ENCODE peak calls at places on chromosomes 11 and 22, in four cellular contexts. Q is HepG2, C is H1, R is K562. Z is an unnamed sample.

GRCh38 chr11:2089536-2090165 is 49.5 kb downstream of the IGF2 start:
- DNase-seq in Q (peak), C (no peak), R (peak), Z (no peak)

GRCh38 chr11:8699903-8700302 is 17.3 kb downstream of the RPL27A start:
- DNase-seq in Q (peak), C (no peak), R (no peak), Z (no peak)

GRCh38 chr11:5234390-5234834 is at the start of gene HBD:
- DNase-seq in Q (no peak), C (no peak), R (no peak), Z (no peak)

GRCh38 chr11:117931331-117931950 is 2.2 kb upstream of the TMPRSS13 start:
- DNase-seq in Q (no peak), C (no peak), R (no peak), Z (no peak)

GRCh38 chr11:66970808-66971442 is 4.2 kb upstream of the C11orf86 start:
- DNase-seq in Q (peak), C (no peak), R (no peak), Z (no peak)

GRCh38 chr22:22371031-22371541 is 126.5 kb downstream of the VPREB1 start:
- DNase-seq in Q (no peak), C (no peak), R (peak), Z (no peak)

GRCh38 chr11:46916669-46917108 is 1.7 kb downstream of the LRP4 start:
- DNase-seq in Q (peak), C (no peak), R (peak), Z (no peak)

GRCh38 chr22:37258810-37259472 is 14.9 kb upstream of the RAC2 start:
- DNase-seq in Q (no peak), C (no peak), R (no peak), Z (no peak)

GRCh38 chr11:45063669-45064068 is 82.8 kb upstream of the PRDM11 start:
- DNase-seq in Q (no peak), C (no peak), R (no peak), Z (no peak)
- TF ChIP-seq GABPA in Q (no peak), C (no peak), R (no peak), Z (no peak)

DNA sequence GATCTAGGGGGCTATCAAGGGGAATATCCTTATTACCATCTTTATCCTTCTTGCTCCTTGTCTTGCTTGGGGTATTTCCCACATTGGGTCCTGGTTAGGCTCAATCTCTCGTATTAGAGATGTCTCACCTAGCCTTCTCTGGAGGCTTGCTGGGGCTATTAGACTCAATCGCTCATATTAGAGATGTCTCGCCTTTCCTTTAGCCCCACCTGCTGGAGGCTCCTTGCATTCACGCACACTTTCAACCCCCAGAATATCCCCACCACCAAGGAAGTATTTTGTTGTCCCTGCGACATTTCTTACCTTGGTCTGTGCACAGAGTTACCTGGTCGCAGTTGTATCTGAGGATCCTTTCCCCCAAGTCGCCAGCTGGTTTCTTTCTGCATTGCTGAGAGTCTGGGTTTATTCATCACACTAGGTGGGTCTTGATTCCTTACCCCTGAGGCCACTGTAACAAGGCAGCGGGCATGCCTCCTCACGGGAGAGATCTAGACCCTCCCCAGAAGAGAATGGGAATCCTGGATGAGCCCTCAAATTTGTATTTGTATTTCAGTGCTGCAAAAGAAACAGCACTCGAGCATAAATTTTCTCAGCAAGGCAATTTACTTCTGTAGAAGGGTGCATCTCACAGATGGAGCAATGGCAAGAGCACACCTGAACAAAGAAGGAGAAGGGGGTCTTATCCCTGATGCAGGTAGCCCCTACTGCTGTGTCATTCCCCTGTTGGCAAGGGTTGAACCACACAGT is 15.9 kb upstream of the HYLS1 start:
- DNase-seq in Q (peak), C (no peak), R (peak), Z (no peak)
- TF ChIP-seq BRCA1 in Q (no peak), C (no peak), R (no peak), Z (no peak)

DNA sequence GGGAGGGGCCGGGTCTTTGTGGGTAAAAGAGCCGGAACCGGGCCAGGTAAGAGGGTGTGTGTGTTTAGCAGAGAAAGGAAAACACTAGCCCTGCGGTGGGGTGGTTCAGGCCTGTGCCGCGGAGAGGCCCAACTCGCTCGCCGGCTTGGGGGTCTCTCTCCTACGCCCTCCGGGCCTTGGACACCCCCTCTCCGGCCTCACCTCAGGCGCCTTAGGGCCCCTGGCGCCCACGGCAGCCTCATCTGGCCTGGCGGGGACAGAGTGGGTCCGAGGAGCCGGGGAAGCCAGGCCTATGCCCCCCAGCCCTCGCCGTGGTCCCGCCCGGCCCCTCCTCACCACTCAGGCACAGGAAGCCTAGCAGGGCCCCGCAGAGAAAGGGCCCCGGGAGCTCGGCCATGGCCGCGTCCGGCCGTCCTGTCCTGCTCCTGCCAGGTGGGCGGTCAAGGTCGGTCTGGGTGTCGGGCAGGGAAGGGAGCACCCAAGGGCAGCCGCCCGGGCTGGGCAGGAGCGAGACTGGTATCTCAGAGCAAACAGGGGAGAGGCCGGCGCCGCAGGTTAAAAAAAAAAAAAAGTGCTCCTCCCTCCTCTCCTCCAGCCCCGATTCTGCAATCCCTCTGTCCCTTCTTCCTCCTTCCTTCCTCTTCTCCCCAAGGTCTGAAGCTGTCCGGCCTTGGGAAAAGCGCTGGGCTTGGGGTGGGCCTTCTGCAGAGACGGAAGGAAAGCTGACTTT is at the start of gene VSIG2:
- DNase-seq in Q (no peak), C (no peak), R (no peak), Z (no peak)
- TF ChIP-seq GABPA in Q (no peak), C (no peak), R (no peak), Z (no peak)

DNA sequence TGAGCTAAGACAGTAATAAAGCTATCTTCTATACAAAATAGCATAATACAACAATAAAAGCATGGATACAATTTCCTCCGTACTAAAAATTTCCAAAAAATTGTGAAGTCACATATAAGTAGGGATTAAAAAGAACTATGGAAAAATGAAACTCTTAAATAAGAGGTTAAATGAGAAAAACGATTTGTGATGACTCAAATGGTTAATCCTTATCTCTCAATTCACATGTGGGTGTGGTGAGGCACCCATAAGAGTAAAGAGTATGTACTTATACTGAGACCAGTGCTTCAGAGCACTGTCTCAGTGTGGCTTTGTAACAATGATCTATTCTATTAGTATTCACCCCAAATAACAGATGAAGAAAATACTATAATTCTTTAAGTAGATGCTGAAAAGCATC is 25.0 kb upstream of the CCDC34 start:
- DNase-seq in Q (no peak), C (no peak), R (peak), Z (no peak)
- TF ChIP-seq BRCA1 in Q (no peak), C (no peak), R (no peak), Z (no peak)

GRCh38 chr11:65298131-65298535 is 16.5 kb upstream of the CDC42EP2 start:
- DNase-seq in Q (no peak), C (no peak), R (no peak), Z (no peak)
- TF ChIP-seq GABPA in Q (no peak), C (no peak), R (no peak), Z (no peak)

GRCh38 chr11:831951-832528 is 712 bp upstream of the CD151 start:
- DNase-seq in Q (no peak), C (no peak), R (no peak), Z (no peak)

GRCh38 chr11:829946-830294 is 2.2 kb downstream of the CRACR2B start:
- DNase-seq in Q (no peak), C (no peak), R (no peak), Z (no peak)

GRCh38 chr11:831132-831864 is 1.5 kb upstream of the CD151 start:
- DNase-seq in Q (no peak), C (no peak), R (no peak), Z (no peak)

GRCh38 chr11:829116-829945 is 1.6 kb downstream of the CRACR2B start:
- DNase-seq in Q (no peak), C (no peak), R (no peak), Z (no peak)

GRCh38 chr11:830295-831131 is 2.2 kb upstream of the CD151 start:
- DNase-seq in Q (peak), C (no peak), R (no peak), Z (no peak)
- TF ChIP-seq BRCA1 in Q (no peak), C (no peak), R (no peak), Z (no peak)

Z was measured in GM12878.